ENCODE peak calls at places on chromosomes 3 and 15, in seven cellular contexts. C is endothelial cell, B is fibroblast of mammary gland, F is esophagus muscularis mucosa, R is A549, W is tibial nerve, J is WTC11. E is an unnamed sample.

GRCh38 chr3:127565711-127566110 is 24.8 kb downstream of the TPRA1 start:
- DNase-seq in R (no peak), B (no peak), W (no peak), C (no peak), J (no peak), F (no peak), E (no peak)

GRCh38 chr3:149547954-149548728 is 73.6 kb downstream of the TM4SF4 start:
- DNase-seq in F (peak), C (no peak), B (peak), J (no peak), W (no peak), R (peak), E (no peak)

GRCh38 chr3:38655708-38656300 is 6.3 kb upstream of the SCN5A start:
- DNase-seq in B (peak), W (no peak), R (no peak), C (no peak), F (peak), J (no peak), E (peak)

GRCh38 chr3:94004301-94004910 is 24.0 kb downstream of the STX19 start:
- DNase-seq in W (no peak), F (no peak), R (peak), C (no peak), J (no peak), B (peak), E (no peak)

GRCh38 chr3:146308682-146309081 is 57.8 kb upstream of the PLSCR4 start:
- DNase-seq in B (peak), R (no peak), W (peak), J (no peak), F (no peak), C (no peak), E (no peak)

GRCh38 chr3:197554562-197555280 is 1.0 kb downstream of the BDH1 start:
- DNase-seq in C (peak), B (peak), J (peak), F (peak), R (peak), W (peak), E (peak)

GRCh38 chr3:52770581-52771333 is at the start of gene NEK4:
- DNase-seq in J (peak), B (peak), C (peak), R (peak), F (peak), W (peak), E (peak)

GRCh38 chr15:79617071-79617470 is 184.9 kb downstream of the MINAR1 start:
- DNase-seq in B (no peak), F (peak), J (no peak), R (no peak), W (no peak), C (no peak), E (no peak)

GRCh38 chr3:135788978-135789377 is 176.6 kb upstream of the PPP2R3A start:
- DNase-seq in C (no peak), J (no peak), B (no peak), R (no peak), F (no peak), W (no peak), E (no peak)

GRCh38 chr3:155745795-155746550 is 1.1 kb upstream of the PLCH1 start:
- DNase-seq in W (no peak), B (no peak), R (peak), J (peak), C (peak), F (no peak), E (no peak)

GRCh38 chr3:27596334-27596841 is 112.2 kb upstream of the SLC4A7 start:
- DNase-seq in C (no peak), W (peak), J (no peak), B (peak), R (no peak), F (no peak), E (no peak)

GRCh38 chr15:56913670-56914069 is 4.8 kb upstream of the TCF12 start:
- DNase-seq in B (no peak), J (no peak), R (no peak), C (no peak), F (no peak), W (no peak), E (no peak)

GRCh38 chr3:193962986-193963683 is 172.8 kb upstream of the HES1 start:
- DNase-seq in R (no peak), C (no peak), B (no peak), F (no peak), W (no peak), J (no peak), E (no peak)

GRCh38 chr15:59444082-59444835 is 6.3 kb downstream of the FAM81A start:
- DNase-seq in R (no peak), W (no peak), C (no peak), F (no peak), J (no peak), B (no peak), E (no peak)

GRCh38 chr15:70508561-70509281 is 254.6 kb downstream of the UACA start:
- DNase-seq in C (no peak), F (no peak), W (no peak), J (no peak), R (peak), B (peak), E (peak)

GRCh38 chr3:190605385-190605784 is 91.5 kb downstream of the IL1RAP start:
- DNase-seq in R (no peak), F (no peak), J (no peak), C (no peak), W (no peak), B (no peak), E (no peak)

GRCh38 chr15:60374209-60374608 is 23.6 kb downstream of the ANXA2 start:
- DNase-seq in R (no peak), F (no peak), W (no peak), C (no peak), J (no peak), B (no peak), E (no peak)

GRCh38 chr3:44495636-44496415 is 18.4 kb upstream of the ZNF445 start:
- DNase-seq in B (no peak), F (no peak), J (no peak), R (no peak), W (no peak), C (no peak), E (no peak)

GRCh38 chr3:9088431-9089353 is 125.4 kb upstream of the RAD18 start:
- DNase-seq in F (no peak), W (no peak), J (no peak), B (peak), R (no peak), C (no peak), E (no peak)

GRCh38 chr15:67700023-67700422 is 125.3 kb upstream of the SKOR1 start:
- DNase-seq in W (no peak), R (no peak), F (no peak), C (no peak), J (no peak), B (peak), E (no peak)

GRCh38 chr3:108818404-108818803 is 4.2 kb upstream of the TRAT1 start:
- DNase-seq in C (peak), W (no peak), J (peak), B (peak), R (no peak), F (no peak), E (no peak)

GRCh38 chr3:64488938-64489337 is 198.9 kb downstream of the ADAMTS9 start:
- DNase-seq in J (no peak), B (no peak), C (no peak), F (no peak), R (no peak), W (no peak), E (no peak)

GRCh38 chr15:51924146-51925068 is 47.2 kb downstream of the LEO1 start:
- DNase-seq in J (peak), R (no peak), W (no peak), C (no peak), F (no peak), B (no peak), E (no peak)

GRCh38 chr3:7112523-7113056 is 251.7 kb downstream of the GRM7 start:
- DNase-seq in F (no peak), W (no peak), B (no peak), C (no peak), J (no peak), R (no peak), E (no peak)

GRCh38 chr3:183698760-183699159 is 1.2 kb downstream of the YEATS2 start:
- DNase-seq in F (no peak), R (no peak), B (peak), J (no peak), W (peak), C (peak), E (peak)

GRCh38 chr15:35737521-35737920 is 191.6 kb upstream of the DPH6 start:
- DNase-seq in J (no peak), F (no peak), R (no peak), W (no peak), B (no peak), C (no peak), E (no peak)

GRCh38 chr3:123349566-123350450 is 99.1 kb downstream of the ADCY5 start:
- DNase-seq in J (no peak), W (no peak), R (no peak), F (no peak), C (no peak), B (no peak), E (peak)

GRCh38 chr3:81666502-81667121 is 94.8 kb downstream of the GBE1 start:
- DNase-seq in B (peak), J (no peak), F (no peak), C (no peak), R (no peak), W (no peak), E (no peak)

GRCh38 chr3:46086083-46086437 is 58.8 kb upstream of the XCR1 start:
- DNase-seq in F (peak), C (no peak), W (no peak), J (no peak), R (no peak), B (no peak), E (no peak)

GRCh38 chr3:50464578-50464977 is 38.9 kb downstream of the CACNA2D2 start:
- DNase-seq in C (no peak), R (no peak), J (no peak), W (no peak), F (no peak), B (no peak), E (no peak)

GRCh38 chr3:46812237-46812791 is 50.9 kb downstream of the MYL3 start:
- DNase-seq in R (peak), B (peak), F (no peak), C (peak), J (peak), W (no peak), E (peak)

GRCh38 chr3:64761729-64762432 is 74.1 kb upstream of the ADAMTS9 start:
- DNase-seq in B (no peak), J (no peak), R (no peak), C (no peak), F (no peak), W (no peak), E (no peak)

GRCh38 chr15:78266806-78267205 is 2.4 kb downstream of the DNAJA4 start:
- DNase-seq in B (no peak), R (no peak), F (no peak), C (no peak), J (no peak), W (no peak), E (no peak)

GRCh38 chr3:9779197-9779596 is 9.4 kb upstream of the CAMK1 start:
- DNase-seq in W (no peak), B (no peak), J (no peak), R (no peak), C (no peak), F (no peak), E (no peak)

GRCh38 chr3:18295171-18295920 is 129.8 kb downstream of the SATB1 start:
- DNase-seq in R (peak), W (no peak), C (peak), B (peak), J (peak), F (no peak), E (no peak)

GRCh38 chr15:46297766-46298165 is 662.9 kb downstream of the SQOR start:
- DNase-seq in B (no peak), W (no peak), C (no peak), F (no peak), J (no peak), R (no peak), E (no peak)
- TF ChIP-seq CTCF in B (no peak), W (no peak), C (no peak), F (no peak), J (no peak), R (no peak), E (no peak)

DNA sequence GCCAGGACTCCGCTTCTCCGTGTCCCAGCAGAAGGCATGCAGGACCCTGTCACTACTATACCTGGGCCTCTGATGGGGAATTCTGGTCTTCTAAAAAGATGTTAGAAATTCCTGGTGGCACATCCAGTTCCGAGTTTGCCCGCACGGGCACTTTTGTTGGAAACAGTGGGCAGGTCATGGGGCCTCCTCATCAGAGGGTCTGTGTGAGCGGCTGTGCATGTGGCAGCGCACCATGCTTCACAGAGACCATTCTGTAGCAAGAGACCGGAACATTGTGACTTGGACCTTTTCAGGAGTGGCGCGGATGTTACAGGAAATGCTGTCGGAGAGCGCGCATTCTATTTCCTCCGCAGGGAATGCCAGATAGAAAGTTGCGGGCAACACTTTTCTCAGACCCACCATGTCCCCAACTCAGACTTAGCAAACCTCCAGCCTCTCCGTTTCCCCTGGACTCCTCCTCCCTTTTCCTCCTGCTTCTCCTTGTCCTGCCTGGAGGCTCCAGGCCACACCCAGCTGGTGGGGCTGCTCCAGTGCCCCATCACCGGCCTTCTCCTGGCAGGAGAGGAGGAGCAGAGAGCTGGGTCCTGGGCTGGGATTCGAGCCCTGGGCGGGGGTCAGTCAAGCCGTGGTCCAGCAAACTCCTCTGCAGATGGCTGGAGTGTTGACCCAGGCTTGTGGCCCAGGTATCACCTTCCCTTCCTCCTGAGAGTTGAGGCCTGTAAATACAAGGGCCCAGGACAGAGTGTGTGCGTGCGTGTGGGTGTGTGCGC is 46.6 kb downstream of the KLF13 start:
- DNase-seq in B (no peak), C (no peak), W (no peak), F (no peak), R (no peak), J (no peak), E (no peak)
- TF ChIP-seq CTCF in B (no peak), C (no peak), W (no peak), F (no peak), R (no peak), J (no peak), E (no peak)

DNA sequence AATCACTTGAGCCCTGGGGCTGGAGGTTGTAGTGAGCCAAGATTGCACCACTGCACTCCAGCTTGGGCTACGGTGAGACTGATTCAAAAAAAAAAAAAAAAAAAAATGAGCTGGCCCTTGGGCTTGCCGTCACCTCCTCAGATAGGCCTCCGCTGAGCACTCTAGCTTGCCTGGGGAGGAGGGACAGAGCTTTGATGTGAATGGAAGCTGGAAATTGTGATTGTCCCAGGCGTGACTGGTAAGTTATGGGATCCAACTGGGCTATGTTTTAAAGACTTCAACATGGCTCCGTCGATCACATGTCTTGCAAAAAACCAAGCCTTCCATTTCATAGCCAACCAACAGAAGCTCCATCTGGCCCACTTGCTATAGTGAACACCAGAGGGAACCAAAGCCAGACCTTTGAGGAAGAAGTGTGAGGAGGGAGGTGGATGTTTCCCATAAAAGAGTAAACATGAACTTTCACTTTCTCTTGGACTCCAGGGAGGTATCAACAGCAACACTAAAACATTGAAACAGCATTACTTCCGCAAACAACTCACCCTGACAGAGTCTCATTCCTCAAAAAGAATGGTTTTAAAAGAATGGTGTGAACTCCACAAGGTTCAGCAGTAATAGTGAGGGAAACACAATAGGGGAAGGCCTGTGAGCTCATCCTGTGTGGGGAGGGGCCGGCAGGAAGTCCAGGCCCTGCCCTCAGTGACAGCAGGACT is 59.3 kb upstream of the IL12A start:
- DNase-seq in W (no peak), B (peak), J (no peak), C (peak), F (peak), R (peak), E (peak)
- TF ChIP-seq CTCF in W (no peak), B (peak), J (no peak), C (no peak), F (peak), R (peak), E (peak)

DNA sequence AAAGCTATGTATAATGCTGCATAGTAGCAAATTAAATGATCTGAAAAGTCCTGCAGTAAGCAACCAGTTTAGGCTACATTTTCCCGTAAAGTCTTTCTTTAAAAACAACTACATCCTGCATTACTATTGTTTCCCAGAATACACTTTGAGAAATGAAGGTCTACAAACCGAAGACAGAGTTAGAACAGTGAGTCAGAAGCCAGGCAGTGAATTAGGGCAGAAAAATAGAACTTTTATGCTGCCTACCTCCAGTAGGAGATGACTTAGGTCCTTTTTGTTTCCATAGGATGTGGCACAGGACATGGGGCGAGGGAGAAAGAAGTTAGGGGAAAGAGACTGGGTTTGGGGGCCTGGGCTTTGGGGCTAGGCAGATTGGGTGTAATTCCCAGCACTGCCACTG is 127.3 kb downstream of the PPM1L start:
- DNase-seq in W (no peak), C (no peak), F (no peak), R (no peak), J (no peak), B (no peak), E (no peak)
- TF ChIP-seq CTCF in W (no peak), C (no peak), F (no peak), R (no peak), J (no peak), B (no peak), E (no peak)

GRCh38 chr15:91982401-91982800 is 128.9 kb downstream of the SLCO3A1 start:
- DNase-seq in R (no peak), W (no peak), C (no peak), F (no peak), J (no peak), B (no peak), E (no peak)
- TF ChIP-seq CTCF in R (peak), W (no peak), C (no peak), F (no peak), J (no peak), B (no peak), E (no peak)

GRCh38 chr3:168094580-168094876 is 1.2 kb downstream of the GOLIM4 start:
- DNase-seq in W (no peak), R (no peak), B (no peak), J (peak), F (no peak), C (no peak), E (no peak)

GRCh38 chr3:168097381-168097780 is 1.7 kb upstream of the GOLIM4 start:
- DNase-seq in F (no peak), W (no peak), J (no peak), B (no peak), R (no peak), C (no peak), E (no peak)

GRCh38 chr3:168096210-168096795 is 579 bp upstream of the GOLIM4 start:
- DNase-seq in F (peak), W (peak), R (peak), B (peak), J (peak), C (peak), E (no peak)

GRCh38 chr3:168094877-168095610 is 680 bp downstream of the GOLIM4 start:
- DNase-seq in C (peak), W (peak), R (peak), F (no peak), J (peak), B (peak), E (peak)

DNA sequence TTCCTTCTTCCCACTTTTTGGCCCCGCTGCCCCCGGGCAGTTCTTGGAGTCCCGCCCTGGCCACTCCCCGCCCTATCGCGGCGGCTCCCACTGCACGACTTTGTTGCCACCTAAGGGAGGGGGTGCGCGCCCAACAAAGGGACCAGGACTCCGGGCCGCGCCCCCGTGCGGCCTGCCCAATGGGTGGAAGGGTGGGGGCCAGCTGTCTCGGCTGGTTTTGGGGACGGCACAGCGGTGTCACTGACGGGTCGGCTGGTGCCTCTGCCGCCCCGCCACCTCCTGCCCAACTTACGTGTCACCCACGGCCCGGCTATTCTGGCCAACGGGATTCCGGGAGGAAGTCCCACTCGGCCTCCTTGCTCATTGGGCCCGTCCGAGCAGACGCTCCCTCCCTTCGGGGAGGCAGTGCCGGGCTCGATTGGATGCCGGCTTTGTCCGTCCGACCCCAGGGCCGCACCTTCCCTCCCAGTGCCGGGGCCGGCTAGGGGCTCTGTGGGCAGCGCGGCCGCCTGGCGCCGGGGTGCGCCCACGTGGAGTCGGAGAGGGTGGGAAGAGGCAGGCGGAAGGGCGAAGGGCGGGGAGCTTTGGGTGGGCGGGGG is at the start of gene GOLIM4:
- DNase-seq in B (peak), W (peak), R (peak), C (peak), J (peak), F (peak), E (peak)
- TF ChIP-seq CTCF in B (no peak), W (peak), R (no peak), C (no peak), J (no peak), F (no peak), E (no peak)